ENCODE peak calls at places on chromosomes 7 and 10, in six cellular contexts. One of them, this sample, is unnamed.

GRCh38 chr7:4123823-4124222 is 558.3 kb upstream of the FOXK1 start:
- DNase-seq in iPS-NIHi11: no peak
- DNase-seq in GM23338: no peak
- DNase-seq in CD4-positive, CD25-positive, alpha-beta regulatory T cell: no peak
- DNase-seq in nephron progenitor cell: no peak
- DNase-seq in non-pigmented ciliary epithelial cell: no peak
- DNase-seq in this sample: no peak

GRCh38 chr7:106070567-106071254 is 41.4 kb downstream of the SYPL1 start:
- DNase-seq in iPS-NIHi11: no peak
- DNase-seq in GM23338: no peak
- DNase-seq in CD4-positive, CD25-positive, alpha-beta regulatory T cell: no peak
- DNase-seq in nephron progenitor cell: no peak
- DNase-seq in non-pigmented ciliary epithelial cell: no peak
- DNase-seq in this sample: no peak

GRCh38 chr7:101108330-101108857 is 18.5 kb upstream of the SERPINE1 start:
- DNase-seq in iPS-NIHi11: no peak
- DNase-seq in GM23338: no peak
- DNase-seq in CD4-positive, CD25-positive, alpha-beta regulatory T cell: no peak
- DNase-seq in nephron progenitor cell: peak
- DNase-seq in non-pigmented ciliary epithelial cell: no peak
- DNase-seq in this sample: no peak

GRCh38 chr7:26659121-26659520 is 205.3 kb downstream of the SKAP2 start:
- DNase-seq in iPS-NIHi11: no peak
- DNase-seq in GM23338: no peak
- DNase-seq in CD4-positive, CD25-positive, alpha-beta regulatory T cell: no peak
- DNase-seq in nephron progenitor cell: no peak
- DNase-seq in non-pigmented ciliary epithelial cell: no peak
- DNase-seq in this sample: no peak

GRCh38 chr10:103806376-103807320 is 48.7 kb downstream of the SH3PXD2A start:
- DNase-seq in iPS-NIHi11: no peak
- DNase-seq in GM23338: no peak
- DNase-seq in CD4-positive, CD25-positive, alpha-beta regulatory T cell: no peak
- DNase-seq in nephron progenitor cell: no peak
- DNase-seq in non-pigmented ciliary epithelial cell: no peak
- DNase-seq in this sample: no peak

GRCh38 chr10:48612241-48612943 is 7.5 kb upstream of the ARHGAP22 start:
- DNase-seq in iPS-NIHi11: no peak
- DNase-seq in GM23338: no peak
- DNase-seq in CD4-positive, CD25-positive, alpha-beta regulatory T cell: no peak
- DNase-seq in nephron progenitor cell: no peak
- DNase-seq in non-pigmented ciliary epithelial cell: no peak
- DNase-seq in this sample: no peak

GRCh38 chr7:88083883-88084282 is 136.0 kb downstream of the SRI start:
- DNase-seq in iPS-NIHi11: no peak
- DNase-seq in GM23338: no peak
- DNase-seq in CD4-positive, CD25-positive, alpha-beta regulatory T cell: no peak
- DNase-seq in nephron progenitor cell: no peak
- DNase-seq in non-pigmented ciliary epithelial cell: no peak
- DNase-seq in this sample: no peak

GRCh38 chr7:157158400-157158799 is 19.7 kb downstream of the UBE3C start:
- DNase-seq in iPS-NIHi11: no peak
- DNase-seq in GM23338: no peak
- DNase-seq in CD4-positive, CD25-positive, alpha-beta regulatory T cell: no peak
- DNase-seq in nephron progenitor cell: no peak
- DNase-seq in non-pigmented ciliary epithelial cell: no peak
- DNase-seq in this sample: no peak

GRCh38 chr10:51427758-51428157 is 271.6 kb downstream of the CSTF2T start:
- DNase-seq in iPS-NIHi11: no peak
- DNase-seq in GM23338: no peak
- DNase-seq in CD4-positive, CD25-positive, alpha-beta regulatory T cell: no peak
- DNase-seq in nephron progenitor cell: no peak
- DNase-seq in non-pigmented ciliary epithelial cell: no peak
- DNase-seq in this sample: no peak

This sample was measured in naive B cell.